ENCODE peak calls at places on chromosomes 6 and 20, in nine cellular contexts. One of them, this sample, is unnamed.

GRCh38 chr6:29850011-29850553 is 22.5 kb downstream of the HLA-G start:
- DNase-seq in lung microvascular endothelial cell: peak; percentile 10
- DNase-seq in upper lobe of right lung: no peak
- DNase-seq in GM13977: no peak
- DNase-seq in cardiac septum: no peak
- DNase-seq in HFF-Myc: no peak
- DNase-seq in Karpas-422: no peak
- DNase-seq in NCI-H1092: no peak
- DNase-seq in sciatic nerve: no peak
- DNase-seq in this sample: no peak

GRCh38 chr6:165959627-165960026 is 208.0 kb downstream of the TBXT start:
- DNase-seq in HFF-Myc: no peak
- DNase-seq in GM13977: no peak
- DNase-seq in lung microvascular endothelial cell: no peak
- DNase-seq in NCI-H1092: no peak
- DNase-seq in sciatic nerve: no peak
- DNase-seq in cardiac septum: no peak
- DNase-seq in upper lobe of right lung: no peak
- DNase-seq in Karpas-422: no peak
- DNase-seq in this sample: no peak

GRCh38 chr6:46062312-46062711 is 46.7 kb upstream of the CLIC5 start:
- DNase-seq in NCI-H1092: no peak
- DNase-seq in GM13977: no peak
- DNase-seq in cardiac septum: no peak
- DNase-seq in upper lobe of right lung: peak; percentile 63
- DNase-seq in sciatic nerve: no peak
- DNase-seq in lung microvascular endothelial cell: no peak
- DNase-seq in Karpas-422: no peak
- DNase-seq in HFF-Myc: no peak
- DNase-seq in this sample: no peak

GRCh38 chr6:135703621-135704020 is 147.9 kb upstream of the PDE7B start:
- DNase-seq in HFF-Myc: no peak
- DNase-seq in cardiac septum: no peak
- DNase-seq in sciatic nerve: no peak
- DNase-seq in Karpas-422: no peak
- DNase-seq in upper lobe of right lung: no peak
- DNase-seq in NCI-H1092: no peak
- DNase-seq in GM13977: peak; percentile 45
- DNase-seq in lung microvascular endothelial cell: no peak
- DNase-seq in this sample: no peak

GRCh38 chr20:1491891-1492642 is 847 bp upstream of the SIRPB2 start:
- DNase-seq in GM13977: no peak
- DNase-seq in HFF-Myc: no peak
- DNase-seq in upper lobe of right lung: no peak
- DNase-seq in sciatic nerve: no peak
- DNase-seq in cardiac septum: no peak
- DNase-seq in Karpas-422: no peak
- DNase-seq in NCI-H1092: no peak
- DNase-seq in lung microvascular endothelial cell: peak; percentile 52
- DNase-seq in this sample: no peak

GRCh38 chr20:41173791-41174341 is 36.5 kb downstream of the PLCG1 start:
- DNase-seq in sciatic nerve: peak; percentile 53
- DNase-seq in lung microvascular endothelial cell: no peak
- DNase-seq in GM13977: no peak
- DNase-seq in cardiac septum: peak; percentile 61
- DNase-seq in HFF-Myc: no peak
- DNase-seq in Karpas-422: no peak
- DNase-seq in NCI-H1092: no peak
- DNase-seq in upper lobe of right lung: peak; percentile 62
- DNase-seq in this sample: no peak

GRCh38 chr6:401994-402640 is 10.6 kb downstream of the IRF4 start:
- DNase-seq in NCI-H1092: no peak
- DNase-seq in Karpas-422: no peak
- DNase-seq in sciatic nerve: no peak
- DNase-seq in cardiac septum: peak; percentile 61
- DNase-seq in HFF-Myc: no peak
- DNase-seq in upper lobe of right lung: no peak
- DNase-seq in lung microvascular endothelial cell: no peak
- DNase-seq in GM13977: no peak
- DNase-seq in this sample: no peak

GRCh38 chr6:157946865-157947532 is 34.7 kb upstream of the SYNJ2 start:
- DNase-seq in HFF-Myc: no peak
- DNase-seq in sciatic nerve: no peak
- DNase-seq in upper lobe of right lung: no peak
- DNase-seq in Karpas-422: peak; percentile 61
- DNase-seq in lung microvascular endothelial cell: peak; percentile 15
- DNase-seq in GM13977: peak; percentile 78
- DNase-seq in cardiac septum: no peak
- DNase-seq in NCI-H1092: no peak
- DNase-seq in this sample: no peak

GRCh38 chr20:16566080-16566479 is 7.2 kb downstream of the KIF16B start:
- DNase-seq in NCI-H1092: no peak
- DNase-seq in lung microvascular endothelial cell: no peak
- DNase-seq in HFF-Myc: no peak
- DNase-seq in Karpas-422: no peak
- DNase-seq in GM13977: no peak
- DNase-seq in sciatic nerve: no peak
- DNase-seq in cardiac septum: no peak
- DNase-seq in upper lobe of right lung: no peak
- DNase-seq in this sample: no peak

GRCh38 chr6:92479821-92480220 is 939.5 kb downstream of the EPHA7 start:
- DNase-seq in upper lobe of right lung: no peak
- DNase-seq in GM13977: no peak
- DNase-seq in HFF-Myc: no peak
- DNase-seq in Karpas-422: no peak
- DNase-seq in lung microvascular endothelial cell: no peak
- DNase-seq in NCI-H1092: no peak
- DNase-seq in cardiac septum: no peak
- DNase-seq in sciatic nerve: no peak
- DNase-seq in this sample: peak; percentile 15

GRCh38 chr6:20729086-20729485 is 194.8 kb downstream of the CDKAL1 start:
- DNase-seq in HFF-Myc: no peak
- DNase-seq in Karpas-422: no peak
- DNase-seq in sciatic nerve: no peak
- DNase-seq in cardiac septum: no peak
- DNase-seq in lung microvascular endothelial cell: no peak
- DNase-seq in NCI-H1092: no peak
- DNase-seq in upper lobe of right lung: no peak
- DNase-seq in GM13977: no peak
- DNase-seq in this sample: no peak

GRCh38 chr20:48864254-48864653 is 36.5 kb upstream of the PREX1 start:
- DNase-seq in cardiac septum: no peak
- DNase-seq in NCI-H1092: no peak
- DNase-seq in GM13977: no peak
- DNase-seq in HFF-Myc: no peak
- DNase-seq in lung microvascular endothelial cell: no peak
- DNase-seq in Karpas-422: no peak
- DNase-seq in upper lobe of right lung: no peak
- DNase-seq in sciatic nerve: no peak
- DNase-seq in this sample: no peak

GRCh38 chr20:58131111-58131510 is 97.3 kb downstream of the ANKRD60 start:
- DNase-seq in GM13977: no peak
- DNase-seq in lung microvascular endothelial cell: peak; percentile 14
- DNase-seq in upper lobe of right lung: no peak
- DNase-seq in HFF-Myc: no peak
- DNase-seq in NCI-H1092: no peak
- DNase-seq in cardiac septum: peak; percentile 24
- DNase-seq in Karpas-422: no peak
- DNase-seq in sciatic nerve: no peak
- DNase-seq in this sample: no peak

GRCh38 chr20:57600324-57601210 is 19.7 kb downstream of the ZBP1 start:
- DNase-seq in GM13977: peak; percentile 48
- DNase-seq in sciatic nerve: no peak
- DNase-seq in HFF-Myc: no peak
- DNase-seq in lung microvascular endothelial cell: no peak
- DNase-seq in Karpas-422: peak; percentile 61
- DNase-seq in NCI-H1092: no peak
- DNase-seq in upper lobe of right lung: no peak
- DNase-seq in cardiac septum: no peak
- DNase-seq in this sample: no peak

GRCh38 chr6:159151266-159151855 is 17.8 kb upstream of the FNDC1 start:
- DNase-seq in GM13977: peak; percentile 48
- DNase-seq in HFF-Myc: no peak
- DNase-seq in lung microvascular endothelial cell: peak; percentile 67
- DNase-seq in NCI-H1092: no peak
- DNase-seq in sciatic nerve: no peak
- DNase-seq in Karpas-422: peak; percentile 83
- DNase-seq in cardiac septum: no peak
- DNase-seq in upper lobe of right lung: no peak
- DNase-seq in this sample: no peak

GRCh38 chr6:71383891-71384489 is 95.4 kb downstream of the OGFRL1 start:
- DNase-seq in Karpas-422: peak; percentile 76
- DNase-seq in HFF-Myc: no peak
- DNase-seq in lung microvascular endothelial cell: peak; percentile 69
- DNase-seq in NCI-H1092: no peak
- DNase-seq in upper lobe of right lung: no peak
- DNase-seq in GM13977: peak; percentile 8
- DNase-seq in sciatic nerve: no peak
- DNase-seq in cardiac septum: no peak
- DNase-seq in this sample: no peak

GRCh38 chr20:50510706-50511401 is 671 bp downstream of the PTPN1 start:
- DNase-seq in Karpas-422: no peak
- DNase-seq in sciatic nerve: peak; percentile 64
- DNase-seq in upper lobe of right lung: peak; percentile 73
- DNase-seq in NCI-H1092: no peak
- DNase-seq in HFF-Myc: no peak
- DNase-seq in lung microvascular endothelial cell: peak; percentile 33
- DNase-seq in GM13977: no peak
- DNase-seq in cardiac septum: no peak
- DNase-seq in this sample: no peak

GRCh38 chr6:158529629-158530028 is 30.3 kb upstream of the TMEM181 start:
- DNase-seq in sciatic nerve: no peak
- DNase-seq in lung microvascular endothelial cell: no peak
- DNase-seq in Karpas-422: no peak
- DNase-seq in cardiac septum: no peak
- DNase-seq in GM13977: no peak
- DNase-seq in HFF-Myc: no peak
- DNase-seq in upper lobe of right lung: no peak
- DNase-seq in NCI-H1092: no peak
- DNase-seq in this sample: no peak

GRCh38 chr20:10131612-10132345 is 86.9 kb upstream of the SNAP25 start:
- DNase-seq in NCI-H1092: peak; percentile 85
- DNase-seq in upper lobe of right lung: no peak
- DNase-seq in sciatic nerve: no peak
- DNase-seq in HFF-Myc: peak; percentile 20
- DNase-seq in Karpas-422: no peak
- DNase-seq in GM13977: no peak
- DNase-seq in lung microvascular endothelial cell: peak; percentile 24
- DNase-seq in cardiac septum: peak; percentile 86
- DNase-seq in this sample: no peak

GRCh38 chr6:76742919-76743318 is 670.5 kb upstream of the IMPG1 start:
- DNase-seq in upper lobe of right lung: no peak
- DNase-seq in HFF-Myc: no peak
- DNase-seq in sciatic nerve: no peak
- DNase-seq in NCI-H1092: no peak
- DNase-seq in Karpas-422: no peak
- DNase-seq in cardiac septum: no peak
- DNase-seq in lung microvascular endothelial cell: peak; percentile 23
- DNase-seq in GM13977: peak; percentile 6
- DNase-seq in this sample: no peak

GRCh38 chr6:43837501-43837900 is 67.5 kb downstream of the VEGFA start:
- DNase-seq in cardiac septum: no peak
- DNase-seq in HFF-Myc: no peak
- DNase-seq in NCI-H1092: no peak
- DNase-seq in Karpas-422: no peak
- DNase-seq in sciatic nerve: no peak
- DNase-seq in GM13977: no peak
- DNase-seq in lung microvascular endothelial cell: no peak
- DNase-seq in upper lobe of right lung: no peak
- DNase-seq in this sample: no peak

GRCh38 chr6:110415297-110415916 is at the start of gene DDO:
- DNase-seq in HFF-Myc: no peak
- DNase-seq in GM13977: peak; percentile 22
- DNase-seq in cardiac septum: peak; percentile 93
- DNase-seq in sciatic nerve: peak; percentile 64
- DNase-seq in Karpas-422: no peak
- DNase-seq in lung microvascular endothelial cell: peak; percentile 50
- DNase-seq in NCI-H1092: no peak
- DNase-seq in upper lobe of right lung: peak; percentile 75
- DNase-seq in this sample: no peak

GRCh38 chr20:32427996-32428395 is 69.9 kb downstream of the ASXL1 start:
- DNase-seq in cardiac septum: no peak
- DNase-seq in lung microvascular endothelial cell: no peak
- DNase-seq in HFF-Myc: no peak
- DNase-seq in GM13977: no peak
- DNase-seq in upper lobe of right lung: no peak
- DNase-seq in sciatic nerve: no peak
- DNase-seq in Karpas-422: no peak
- DNase-seq in NCI-H1092: no peak
- DNase-seq in this sample: no peak